ENCODE peak calls at places on chromosomes 11 and 22, in four cellular contexts. G, C, R and O are unnamed samples. For H3K4me1 and H3K36me3, the result is how much of the 10 kb centered on the place peaks cover.

GRCh38 chr22:17943533-17944204 is 80.7 kb downstream of the MICAL3 start:
- DNase-seq in G (no peak), R (no peak), C (no peak), O (no peak)

GRCh38 chr11:8403310-8403709 is 139.6 kb upstream of the LMO1 start:
- DNase-seq in R (no peak), C (no peak), G (no peak), O (no peak)

GRCh38 chr11:33652001-33652400 is 48.6 kb downstream of the C11orf91 start:
- DNase-seq in C (no peak), G (no peak), R (no peak), O (no peak)

GRCh38 chr22:30309981-30310672 is 16.6 kb downstream of the TBC1D10A start:
- DNase-seq in R (peak), C (peak), G (no peak), O (no peak)

GRCh38 chr11:83544871-83545270 is 258.7 kb upstream of the CCDC90B start:
- DNase-seq in G (no peak), C (no peak), R (no peak), O (no peak)

GRCh38 chr22:39877079-39877682 is 16.4 kb downstream of the ENTHD1 start:
- DNase-seq in C (no peak), G (no peak), R (no peak), O (no peak)

GRCh38 chr11:18729426-18729825 is 3.4 kb upstream of the IGSF22 start:
- DNase-seq in C (no peak), G (no peak), R (no peak), O (no peak)

GRCh38 chr22:44584256-44584902 is 86.3 kb upstream of the RTL6 start:
- DNase-seq in G (no peak), C (peak), R (no peak), O (no peak)

GRCh38 chr11:8266246-8267241 is 2.9 kb upstream of the LMO1 start:
- DNase-seq in C (peak), G (no peak), R (no peak), O (no peak)

GRCh38 chr11:70727899-70728620 is 329.7 kb downstream of the CTTN start:
- DNase-seq in C (no peak), G (no peak), R (no peak), O (no peak)

GRCh38 chr22:23121026-23121823 is 20.6 kb downstream of the RSPH14 start:
- DNase-seq in C (no peak), G (no peak), R (no peak), O (no peak)

GRCh38 chr22:38757464-38757757 is 1.6 kb upstream of the SUN2 start:
- DNase-seq in C (no peak), R (no peak), G (no peak), O (no peak)

GRCh38 chr22:32998373-32998772 is 59.8 kb downstream of the SYN3 start:
- DNase-seq in G (no peak), R (no peak), C (no peak), O (no peak)

GRCh38 chr22:37639771-37640590 is 512 bp downstream of the SH3BP1 start:
- DNase-seq in G (no peak), R (no peak), C (no peak), O (no peak)

GRCh38 chr22:47307812-47308211 is 545.4 kb downstream of the TBC1D22A start:
- DNase-seq in R (no peak), C (no peak), G (no peak), O (no peak)

GRCh38 chr22:39598017-39598965 is 27.7 kb downstream of the CACNA1I start:
- DNase-seq in G (peak), R (no peak), C (no peak), O (peak)

GRCh38 chr11:94895451-94895850 is 77.9 kb downstream of the CWC15 start:
- DNase-seq in C (no peak), G (no peak), R (no peak), O (no peak)

GRCh38 chr22:46087816-46088277 is 62.5 kb upstream of the PPARA start:
- DNase-seq in G (no peak), C (peak), R (no peak), O (no peak)

GRCh38 chr22:36790648-36791047 is 14.7 kb upstream of the IFT27 start:
- DNase-seq in R (no peak), C (no peak), G (no peak), O (no peak)

GRCh38 chr22:10961043-10961860 is 4566.7 kb upstream of the OR11H1 start:
- DNase-seq in G (no peak), R (no peak), C (no peak), O (no peak)

GRCh38 chr11:59807047-59807446 is 3.5 kb downstream of the MRPL16 start:
- DNase-seq in C (no peak), R (no peak), G (no peak), O (no peak)

GRCh38 chr22:35842519-35842913 is 124.8 kb downstream of the APOL5 start:
- DNase-seq in G (no peak), R (no peak), C (no peak), O (no peak)

GRCh38 chr11:82857145-82857544 is 43.1 kb downstream of the PRCP start:
- DNase-seq in R (no peak), C (no peak), G (no peak), O (no peak)

GRCh38 chr22:46024136-46024840 is 47.3 kb upstream of the WNT7B start:
- DNase-seq in C (peak), R (no peak), G (no peak), O (no peak)

GRCh38 chr11:111718436-111719325 is 47.5 kb downstream of the PPP2R1B start:
- DNase-seq in R (no peak), C (peak), G (no peak), O (no peak)

GRCh38 chr11:64395545-64396078 is 36.6 kb downstream of the RPS6KA4 start:
- DNase-seq in R (no peak), C (no peak), G (no peak), O (no peak)

GRCh38 chr11:73996161-73996747 is 12.6 kb downstream of the UCP3 start:
- DNase-seq in G (no peak), C (peak), R (no peak), O (no peak)

GRCh38 chr11:115944596-115944995 is 440.4 kb upstream of the CADM1 start:
- DNase-seq in R (no peak), C (no peak), G (no peak), O (no peak)

GRCh38 chr11:30329150-30329940 is 6.4 kb downstream of the ARL14EP start:
- DNase-seq in R (no peak), G (no peak), C (no peak), O (no peak)

GRCh38 chr11:30322826-30323710 is at the start of gene ARL14EP:
- DNase-seq in C (peak), G (peak), R (peak), O (peak)

GRCh38 chr11:30326911-30327310 is 4.0 kb downstream of the ARL14EP start:
- DNase-seq in R (no peak), G (no peak), C (no peak), O (no peak)

GRCh38 chr11:30328676-30329075 is 5.8 kb downstream of the ARL14EP start:
- DNase-seq in R (no peak), C (no peak), G (no peak), O (no peak)

DNA sequence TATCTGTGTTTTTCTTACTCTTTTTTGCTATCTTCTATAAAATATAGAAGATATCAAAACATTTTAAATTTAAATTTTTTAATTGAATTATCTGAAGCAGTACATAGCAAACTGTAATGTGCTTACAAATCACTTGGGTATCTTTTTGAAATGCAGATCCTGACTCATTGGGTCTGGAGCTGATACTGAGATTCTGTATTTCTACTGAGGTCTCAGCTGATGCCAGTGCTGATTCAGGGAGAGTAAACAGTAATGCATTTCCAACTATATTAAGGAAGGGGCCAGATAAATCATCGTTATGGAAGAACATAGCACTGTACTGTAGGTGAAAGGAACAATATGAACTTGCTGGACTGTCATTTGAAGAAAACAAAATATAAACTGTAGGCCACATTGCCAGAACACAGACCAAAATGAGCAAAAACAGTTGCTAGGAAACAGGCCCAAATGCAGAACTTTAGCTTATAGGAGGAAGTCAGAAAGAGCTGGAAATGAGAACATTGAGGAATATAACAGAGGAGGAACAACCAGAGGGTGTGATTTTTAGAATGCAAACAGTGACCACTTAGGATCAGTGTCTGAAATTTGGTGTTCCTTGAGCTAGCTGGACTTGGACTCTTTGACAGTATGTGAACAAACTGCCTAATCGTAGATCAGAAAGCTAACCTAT is 3.3 kb downstream of the ARL14EP start:
- DNase-seq in G (no peak), C (no peak), R (no peak), O (no peak)
- H3K4me1 ChIP-seq in G (under half), C (under half), R (under half), O (under half)

GRCh38 chr11:44732564-44732963 is 5.8 kb downstream of the TSPAN18 start:
- DNase-seq in G (no peak), R (no peak), C (no peak), O (no peak)

GRCh38 chr11:44729718-44730117 is 3.0 kb downstream of the TSPAN18 start:
- DNase-seq in G (no peak), R (no peak), C (no peak), O (no peak)

GRCh38 chr11:44733877-44734276 is 7.1 kb downstream of the TSPAN18 start:
- DNase-seq in C (no peak), G (no peak), R (no peak), O (no peak)

GRCh38 chr11:44730775-44731174 is 4.0 kb downstream of the TSPAN18 start:
- DNase-seq in G (no peak), R (no peak), C (no peak), O (no peak)

DNA sequence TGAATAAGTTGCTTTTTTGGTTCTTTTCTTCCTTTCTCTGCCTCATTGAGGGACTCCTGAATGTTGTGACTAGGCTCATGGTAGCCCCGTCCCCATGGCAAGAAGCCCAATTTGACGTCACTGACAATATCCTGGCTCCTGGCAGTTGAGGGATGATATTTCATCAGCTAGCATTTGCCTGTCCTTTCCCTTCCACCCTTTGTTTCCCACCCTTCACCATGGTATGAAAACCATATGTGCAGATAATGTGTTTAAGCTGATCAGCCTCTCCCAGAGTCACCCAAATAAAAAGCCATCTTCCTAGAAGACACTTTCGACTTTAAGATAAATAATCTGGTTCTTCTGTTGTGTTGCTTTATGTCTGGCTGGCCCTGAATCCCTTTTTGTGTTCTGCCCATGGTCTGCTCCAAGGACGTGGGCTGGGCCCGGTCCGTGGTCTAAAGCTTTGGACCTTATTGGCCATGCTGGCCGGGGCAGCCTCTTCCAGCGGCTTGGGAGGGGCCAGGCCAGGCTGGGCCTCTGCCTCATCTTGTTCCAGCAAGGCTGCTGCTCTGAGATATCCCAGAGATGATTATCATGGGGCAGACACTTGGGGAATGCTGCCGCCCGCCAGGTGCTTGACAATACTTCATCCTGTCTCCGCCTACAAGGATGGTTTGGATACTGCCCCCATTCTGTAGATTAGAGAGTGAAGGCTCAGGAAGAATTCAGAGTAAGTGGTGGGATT is 5.1 kb downstream of the TSPAN18 start:
- DNase-seq in C (peak), G (no peak), R (no peak), O (no peak)
- H3K36me3 ChIP-seq in C (under half), G (under half), R (under half), O (under half)

GRCh38 chr11:65418681-65419459 is 3.7 kb upstream of the NEAT1 start:
- DNase-seq in G (peak), C (peak), R (peak), O (peak)
- H3K4me1 ChIP-seq in G (under half), C (half or more), R (half or more), O (under half)

DNA sequence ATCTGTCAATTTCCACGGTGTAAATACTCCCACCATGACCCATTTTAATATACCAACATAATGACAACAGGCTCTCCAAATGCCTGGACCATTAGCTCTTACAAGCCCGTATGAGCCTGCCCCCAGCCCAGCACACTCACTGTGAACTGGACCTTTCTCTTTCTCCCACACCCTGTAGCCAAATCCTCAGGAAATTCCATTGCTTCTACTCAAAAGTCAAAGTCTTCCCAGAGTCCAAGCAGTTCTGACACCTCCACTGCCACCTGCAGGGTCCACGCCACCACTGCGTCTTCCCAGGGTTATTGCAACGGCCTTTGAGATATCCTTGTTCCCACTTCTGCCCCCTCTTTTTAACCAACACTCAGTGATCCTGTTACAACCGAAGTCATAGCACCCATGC is 110.1 kb upstream of the ASPHD2 start:
- DNase-seq in G (no peak), R (no peak), C (no peak), O (no peak)
- H3K36me3 ChIP-seq in G (under half), R (under half), C (under half), O (under half)

GRCh38 chr11:120929664-120930154 is 94.2 kb upstream of the TBCEL start:
- DNase-seq in C (no peak), G (peak), R (no peak), O (peak)
- H3K4me1 ChIP-seq in C (under half), G (under half), R (under half), O (under half)